ENCODE peak calls at places on chromosomes 5 and 9, in nine cellular contexts. P, X, G, R, B, Y, T, S and U are unnamed samples. For H3K4me1, the result is how much of the 10 kb centered on the place peaks cover.

GRCh38 chr9:20220286-20220685 is 402.0 kb downstream of the MLLT3 start:
- DNase-seq in P (no peak), Y (no peak), S (no peak), X (no peak), T (no peak), B (no peak), R (no peak), G (no peak), U (no peak)

GRCh38 chr5:84255318-84255717 is 129.4 kb downstream of the EDIL3 start:
- DNase-seq in P (no peak), B (no peak), X (no peak), Y (no peak), G (peak), T (peak), S (no peak), R (no peak), U (no peak)

GRCh38 chr5:125499969-125500368 is 753.5 kb upstream of the ZNF608 start:
- DNase-seq in S (no peak), G (no peak), Y (no peak), B (no peak), P (no peak), T (no peak), X (no peak), R (no peak), U (no peak)

GRCh38 chr5:162372265-162372664 is 304.7 kb downstream of the GABRG2 start:
- DNase-seq in X (no peak), R (no peak), B (no peak), S (no peak), G (no peak), T (no peak), P (no peak), Y (no peak), U (no peak)

GRCh38 chr5:10538103-10538788 is 25.6 kb upstream of the ANKRD33B start:
- DNase-seq in P (no peak), T (no peak), R (no peak), B (peak), Y (no peak), S (no peak), X (no peak), G (no peak), U (no peak)

GRCh38 chr5:34012791-34013190 is 4.9 kb upstream of the AMACR start:
- DNase-seq in S (no peak), Y (no peak), R (no peak), B (no peak), G (no peak), T (no peak), P (no peak), X (no peak), U (no peak)

GRCh38 chr5:74682636-74683035 is 2.4 kb upstream of the HEXB start:
- DNase-seq in T (no peak), X (no peak), S (no peak), G (no peak), Y (no peak), P (no peak), R (no peak), B (no peak), U (no peak)

GRCh38 chr9:134870311-134870694 is 10.3 kb upstream of the FCN2 start:
- DNase-seq in Y (no peak), R (no peak), P (no peak), B (no peak), G (no peak), X (no peak), S (no peak), T (no peak), U (no peak)

GRCh38 chr5:58149750-58150149 is 310.1 kb downstream of the PLK2 start:
- DNase-seq in T (no peak), P (no peak), G (no peak), X (no peak), Y (no peak), S (no peak), R (no peak), B (no peak), U (no peak)

GRCh38 chr5:175796536-175797499 is 74.6 kb upstream of the CPLX2 start:
- DNase-seq in X (peak), Y (peak), S (peak), B (peak), G (peak), R (no peak), T (peak), P (peak), U (peak)

GRCh38 chr5:177496111-177497010 is 1.0 kb downstream of the PDLIM7 start:
- DNase-seq in Y (peak), B (peak), P (no peak), T (no peak), R (peak), S (peak), G (peak), X (peak), U (peak)
- H3K4me1 ChIP-seq in Y (half or more), B (half or more), P (under half), T (under half), R (under half), S (under half), G (under half), X (under half), U (half or more)

GRCh38 chr9:93062364-93062763 is 3.9 kb downstream of the SUSD3 start:
- DNase-seq in G (no peak), B (no peak), S (no peak), Y (no peak), P (no peak), R (no peak), T (no peak), X (no peak), U (no peak)
- H3K4me1 ChIP-seq in G (half or more), B (under half), S (under half), Y (under half), P (half or more), R (under half), T (half or more), X (under half), U (under half)

GRCh38 chr5:72292411-72292810 is 27.6 kb downstream of the MRPS27 start:
- DNase-seq in S (no peak), P (no peak), X (no peak), T (no peak), Y (no peak), G (no peak), B (no peak), R (no peak), U (no peak)

GRCh38 chr5:72295539-72295938 is 24.5 kb downstream of the MRPS27 start:
- DNase-seq in T (no peak), P (no peak), G (peak), Y (no peak), B (no peak), X (no peak), S (no peak), R (no peak), U (no peak)

GRCh38 chr5:72296251-72296650 is 23.8 kb downstream of the MRPS27 start:
- DNase-seq in R (no peak), Y (no peak), G (no peak), X (no peak), T (no peak), S (no peak), P (no peak), B (no peak), U (no peak)

GRCh38 chr5:72293495-72294055 is 26.5 kb downstream of the MRPS27 start:
- DNase-seq in B (no peak), S (no peak), G (no peak), P (no peak), R (no peak), T (peak), Y (no peak), X (no peak), U (no peak)

DNA sequence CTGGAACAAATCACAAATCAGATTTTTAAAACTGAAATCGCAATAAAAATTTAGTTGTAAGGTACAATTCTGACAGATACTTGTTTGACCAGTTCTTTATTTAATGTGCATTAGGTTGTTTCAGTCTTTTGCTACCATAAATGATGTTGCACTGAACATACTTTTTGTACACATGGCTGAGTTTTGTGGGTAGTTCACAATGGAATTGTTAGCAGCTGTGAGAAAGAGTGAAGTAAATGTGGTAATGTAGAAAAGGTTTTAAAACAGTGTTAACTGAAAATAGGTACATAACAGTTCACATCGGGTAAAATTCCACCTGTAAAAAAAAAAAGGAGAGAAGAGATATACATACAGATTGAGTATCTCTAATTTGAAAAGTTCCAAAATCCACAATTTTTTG is 25.6 kb downstream of the MRPS27 start:
- DNase-seq in B (no peak), X (no peak), P (no peak), G (no peak), T (no peak), S (no peak), Y (no peak), R (no peak), U (no peak)
- H3K4me1 ChIP-seq in B (under half), X (under half), P (under half), G (half or more), T (under half), S (under half), Y (under half), R (under half), U (under half)

DNA sequence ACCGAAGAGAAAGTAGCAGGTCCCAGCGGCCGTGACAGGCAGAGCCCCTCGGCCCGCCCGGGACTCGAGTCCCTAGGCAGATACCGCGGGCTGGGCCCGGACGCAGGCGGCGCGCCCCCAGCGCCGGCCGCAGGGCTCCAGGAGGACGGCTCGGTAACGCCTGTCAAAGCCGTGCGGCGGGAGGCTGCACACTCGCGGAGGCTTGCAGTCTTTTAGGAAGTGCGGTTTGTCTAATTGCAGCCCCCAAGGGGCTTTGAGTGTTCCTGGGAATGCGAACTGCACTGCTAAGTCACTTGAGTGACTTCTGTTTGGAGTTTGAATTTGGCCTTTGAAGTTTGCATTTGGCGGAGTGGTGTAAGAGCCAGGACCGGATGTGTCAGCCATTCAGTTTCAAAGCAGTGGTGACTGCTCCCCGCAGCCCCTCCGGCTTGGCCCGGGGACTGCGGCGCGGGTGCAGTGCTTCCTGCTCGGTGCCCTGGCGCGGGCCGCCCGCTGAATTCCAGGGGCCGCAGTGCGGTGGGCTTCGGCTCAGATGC is 1.3 kb downstream of the MAP3K1 start:
- DNase-seq in Y (peak), X (peak), T (peak), B (peak), P (no peak), S (peak), G (peak), R (peak), U (peak)
- H3K4me1 ChIP-seq in Y (under half), X (under half), T (under half), B (under half), P (under half), S (under half), G (half or more), R (half or more), U (under half)

GRCh38 chr9:120915854-120916495 is 10.6 kb downstream of the TRAF1 start:
- DNase-seq in Y (no peak), S (no peak), T (peak), P (no peak), G (no peak), R (no peak), B (no peak), X (no peak), U (no peak)

GRCh38 chr9:120913673-120914266 is 12.8 kb downstream of the TRAF1 start:
- DNase-seq in B (no peak), R (no peak), Y (no peak), G (no peak), T (peak), X (no peak), S (no peak), P (no peak), U (no peak)

GRCh38 chr9:120914953-120915352 is 11.6 kb downstream of the TRAF1 start:
- DNase-seq in S (no peak), R (no peak), G (no peak), T (no peak), X (no peak), Y (no peak), B (no peak), P (no peak), U (no peak)

GRCh38 chr9:120912958-120913672 is 13.5 kb downstream of the TRAF1 start:
- DNase-seq in B (no peak), G (no peak), P (no peak), S (no peak), X (no peak), T (no peak), R (no peak), Y (no peak), U (no peak)

GRCh38 chr9:120914410-120914809 is 12.2 kb downstream of the TRAF1 start:
- DNase-seq in T (no peak), B (no peak), X (no peak), R (no peak), G (no peak), S (no peak), P (no peak), Y (peak), U (no peak)
- H3K4me1 ChIP-seq in T (under half), B (under half), X (under half), R (under half), G (under half), S (under half), P (half or more), Y (under half), U (under half)

GRCh38 chr5:179319741-179320281 is 25.4 kb downstream of the ADAMTS2 start:
- DNase-seq in Y (peak), S (no peak), R (no peak), G (no peak), X (peak), B (peak), P (no peak), T (no peak), U (no peak)
- H3K4me1 ChIP-seq in Y (under half), S (under half), R (under half), G (under half), X (under half), B (under half), P (under half), T (under half), U (under half)

GRCh38 chr5:169740435-169740834 is 103.4 kb downstream of the DOCK2 start:
- DNase-seq in B (no peak), T (no peak), X (no peak), S (no peak), G (no peak), R (no peak), P (no peak), Y (no peak), U (no peak)
- H3K4me1 ChIP-seq in B (under half), T (under half), X (under half), S (under half), G (under half), R (under half), P (under half), Y (under half), U (under half)

DNA sequence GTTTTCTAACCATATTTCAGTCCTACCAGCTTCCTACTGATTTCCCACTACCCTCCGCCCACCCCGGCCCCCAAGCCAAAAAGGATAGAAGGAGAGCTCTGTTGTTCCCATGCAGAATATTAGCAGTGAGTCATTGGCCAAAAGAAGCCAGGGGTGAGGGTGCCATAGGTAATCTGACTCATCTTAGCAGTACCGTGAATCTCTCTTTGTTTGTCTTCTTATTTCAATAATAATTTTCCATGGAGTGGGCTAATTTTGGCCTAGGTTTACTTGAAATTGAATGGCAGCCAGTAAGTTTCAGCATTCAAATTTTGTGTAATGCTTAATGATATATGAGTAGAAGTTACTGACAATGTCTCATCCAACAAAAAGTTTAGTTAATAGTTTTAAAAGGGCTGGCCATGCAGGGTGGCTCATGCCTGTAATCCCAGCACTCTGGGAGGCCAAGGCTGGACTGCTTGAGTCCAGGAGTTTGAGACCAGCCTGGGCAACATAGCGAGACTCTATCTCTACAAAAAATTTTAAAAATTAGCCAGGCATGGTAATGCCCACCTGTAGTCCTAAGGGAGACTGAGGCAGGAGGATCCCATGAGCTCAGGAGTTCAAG is 74.2 kb downstream of the C9orf152 start:
- DNase-seq in Y (no peak), G (no peak), B (no peak), S (no peak), R (peak), X (no peak), T (no peak), P (no peak), U (no peak)
- H3K4me1 ChIP-seq in Y (half or more), G (under half), B (under half), S (under half), R (half or more), X (under half), T (under half), P (under half), U (half or more)